ENCODE peak calls at places on chromosomes 3 and 15, in four cellular contexts. One of them, this sample, is unnamed.

GRCh38 chr3:182241777-182242556 is 530.2 kb downstream of the SOX2 start:
- DNase-seq in brain microvascular endothelial cell: no peak
- DNase-seq in GM12878: no peak
- DNase-seq in cardiac muscle cell: peak
- DNase-seq in this sample: peak

GRCh38 chr15:70203981-70204560 is 106.4 kb upstream of the TLE3 start:
- DNase-seq in cardiac muscle cell: no peak
- DNase-seq in brain microvascular endothelial cell: no peak
- DNase-seq in GM12878: no peak
- DNase-seq in this sample: no peak

GRCh38 chr3:97658670-97659285 is 105.8 kb upstream of the ARL6 start:
- DNase-seq in brain microvascular endothelial cell: no peak
- DNase-seq in cardiac muscle cell: peak
- DNase-seq in GM12878: no peak
- DNase-seq in this sample: peak

GRCh38 chr3:170090601-170090981 is 52.8 kb downstream of the GPR160 start:
- DNase-seq in GM12878: no peak
- DNase-seq in cardiac muscle cell: no peak
- DNase-seq in brain microvascular endothelial cell: no peak
- DNase-seq in this sample: no peak

GRCh38 chr3:178436773-178437172 is 99.5 kb upstream of the KCNMB2 start:
- DNase-seq in cardiac muscle cell: peak
- DNase-seq in brain microvascular endothelial cell: peak
- DNase-seq in GM12878: no peak
- DNase-seq in this sample: peak

GRCh38 chr3:53843195-53844177 is 2.7 kb downstream of the CHDH start:
- DNase-seq in brain microvascular endothelial cell: no peak
- DNase-seq in cardiac muscle cell: no peak
- DNase-seq in GM12878: peak
- DNase-seq in this sample: no peak

GRCh38 chr3:176978441-176978840 is 218.8 kb downstream of the TBL1XR1 start:
- DNase-seq in GM12878: no peak
- DNase-seq in brain microvascular endothelial cell: no peak
- DNase-seq in cardiac muscle cell: no peak
- DNase-seq in this sample: peak

GRCh38 chr3:124643453-124643852 is 86.8 kb upstream of the UMPS start:
- DNase-seq in GM12878: no peak
- DNase-seq in brain microvascular endothelial cell: no peak
- DNase-seq in cardiac muscle cell: no peak
- DNase-seq in this sample: no peak

GRCh38 chr3:100697723-100698285 is 11.5 kb upstream of the TFG start:
- DNase-seq in brain microvascular endothelial cell: no peak
- DNase-seq in GM12878: no peak
- DNase-seq in cardiac muscle cell: peak
- DNase-seq in this sample: no peak

GRCh38 chr3:147945968-147946519 is 536.9 kb downstream of the ZIC1 start:
- DNase-seq in cardiac muscle cell: peak
- DNase-seq in GM12878: peak
- DNase-seq in brain microvascular endothelial cell: peak
- DNase-seq in this sample: peak

GRCh38 chr15:77649610-77650009 is 16.9 kb upstream of the LINGO1 start:
- DNase-seq in brain microvascular endothelial cell: no peak
- DNase-seq in cardiac muscle cell: no peak
- DNase-seq in GM12878: no peak
- DNase-seq in this sample: no peak

GRCh38 chr3:174204765-174205164 is 654.4 kb upstream of the NAALADL2 start:
- DNase-seq in brain microvascular endothelial cell: no peak
- DNase-seq in GM12878: no peak
- DNase-seq in cardiac muscle cell: no peak
- DNase-seq in this sample: no peak

GRCh38 chr3:33690341-33690740 is 27.7 kb downstream of the CLASP2 start:
- DNase-seq in brain microvascular endothelial cell: no peak
- DNase-seq in GM12878: no peak
- DNase-seq in cardiac muscle cell: no peak
- DNase-seq in this sample: no peak

GRCh38 chr3:110680365-110680909 is 391.2 kb upstream of the NECTIN3 start:
- DNase-seq in brain microvascular endothelial cell: no peak
- DNase-seq in cardiac muscle cell: no peak
- DNase-seq in GM12878: no peak
- DNase-seq in this sample: no peak

GRCh38 chr3:64321747-64322146 is 96.5 kb upstream of the PRICKLE2 start:
- DNase-seq in GM12878: no peak
- DNase-seq in cardiac muscle cell: peak
- DNase-seq in brain microvascular endothelial cell: peak
- DNase-seq in this sample: peak

GRCh38 chr15:60421544-60421943 is 23.8 kb upstream of the ANXA2 start:
- DNase-seq in GM12878: no peak
- DNase-seq in cardiac muscle cell: no peak
- DNase-seq in brain microvascular endothelial cell: peak
- DNase-seq in this sample: peak

GRCh38 chr15:63611217-63611616 is 14.0 kb downstream of the FBXL22 start:
- DNase-seq in brain microvascular endothelial cell: no peak
- DNase-seq in cardiac muscle cell: no peak
- DNase-seq in GM12878: no peak
- DNase-seq in this sample: no peak

GRCh38 chr3:182484682-182485081 is 308.6 kb upstream of the ATP11B start:
- DNase-seq in GM12878: no peak
- DNase-seq in brain microvascular endothelial cell: no peak
- DNase-seq in cardiac muscle cell: no peak
- DNase-seq in this sample: no peak

GRCh38 chr3:43505351-43505750 is 116.5 kb downstream of the ANO10 start:
- DNase-seq in cardiac muscle cell: no peak
- DNase-seq in GM12878: no peak
- DNase-seq in brain microvascular endothelial cell: no peak
- DNase-seq in this sample: peak

GRCh38 chr15:40481671-40482070 is 10.9 kb downstream of the CHST14 start:
- DNase-seq in GM12878: no peak
- DNase-seq in brain microvascular endothelial cell: no peak
- DNase-seq in cardiac muscle cell: no peak
- DNase-seq in this sample: no peak

GRCh38 chr3:25603703-25604102 is 61.0 kb downstream of the TOP2B start:
- DNase-seq in brain microvascular endothelial cell: peak
- DNase-seq in cardiac muscle cell: peak
- DNase-seq in GM12878: no peak
- DNase-seq in this sample: no peak

GRCh38 chr3:136120373-136121348 is 75.5 kb downstream of the MSL2 start:
- DNase-seq in GM12878: no peak
- DNase-seq in brain microvascular endothelial cell: no peak
- DNase-seq in cardiac muscle cell: no peak
- DNase-seq in this sample: no peak

GRCh38 chr15:81852826-81853225 is 193.0 kb downstream of the MEX3B start:
- DNase-seq in GM12878: no peak
- DNase-seq in brain microvascular endothelial cell: no peak
- DNase-seq in cardiac muscle cell: no peak
- DNase-seq in this sample: no peak

GRCh38 chr3:156271508-156271907 is 151.1 kb downstream of the KCNAB1 start:
- DNase-seq in GM12878: no peak
- DNase-seq in cardiac muscle cell: no peak
- DNase-seq in brain microvascular endothelial cell: no peak
- DNase-seq in this sample: no peak

GRCh38 chr15:73333001-73333400 is 35.8 kb downstream of the HCN4 start:
- DNase-seq in brain microvascular endothelial cell: no peak
- DNase-seq in cardiac muscle cell: no peak
- DNase-seq in GM12878: no peak
- DNase-seq in this sample: no peak

GRCh38 chr15:99170476-99171065 is 65.7 kb downstream of the SYNM start:
- DNase-seq in brain microvascular endothelial cell: no peak
- DNase-seq in GM12878: no peak
- DNase-seq in cardiac muscle cell: no peak
- DNase-seq in this sample: no peak

GRCh38 chr3:141076026-141076797 is 25.1 kb downstream of the SPSB4 start:
- DNase-seq in brain microvascular endothelial cell: no peak
- DNase-seq in cardiac muscle cell: peak
- DNase-seq in GM12878: no peak
- DNase-seq in this sample: no peak
- H3K4me3 ChIP-seq in brain microvascular endothelial cell: no peak
- H3K4me3 ChIP-seq in cardiac muscle cell: no peak
- H3K4me3 ChIP-seq in GM12878: no peak
- H3K4me3 ChIP-seq in this sample: no peak

GRCh38 chr15:65927545-65927944 is 58.3 kb downstream of the RAB11A start:
- DNase-seq in GM12878: no peak
- DNase-seq in brain microvascular endothelial cell: no peak
- DNase-seq in cardiac muscle cell: no peak
- DNase-seq in this sample: peak
- TF ChIP-seq CTCF in GM12878: no peak
- TF ChIP-seq CTCF in brain microvascular endothelial cell: peak
- TF ChIP-seq CTCF in cardiac muscle cell: peak
- TF ChIP-seq CTCF in this sample: peak

GRCh38 chr15:64892850-64893403 is 18.8 kb upstream of the ANKDD1A start:
- DNase-seq in brain microvascular endothelial cell: no peak
- DNase-seq in GM12878: peak
- DNase-seq in cardiac muscle cell: no peak
- DNase-seq in this sample: no peak
- H3K4me3 ChIP-seq in brain microvascular endothelial cell: no peak
- H3K4me3 ChIP-seq in GM12878: peak
- H3K4me3 ChIP-seq in cardiac muscle cell: no peak
- H3K4me3 ChIP-seq in this sample: no peak

DNA sequence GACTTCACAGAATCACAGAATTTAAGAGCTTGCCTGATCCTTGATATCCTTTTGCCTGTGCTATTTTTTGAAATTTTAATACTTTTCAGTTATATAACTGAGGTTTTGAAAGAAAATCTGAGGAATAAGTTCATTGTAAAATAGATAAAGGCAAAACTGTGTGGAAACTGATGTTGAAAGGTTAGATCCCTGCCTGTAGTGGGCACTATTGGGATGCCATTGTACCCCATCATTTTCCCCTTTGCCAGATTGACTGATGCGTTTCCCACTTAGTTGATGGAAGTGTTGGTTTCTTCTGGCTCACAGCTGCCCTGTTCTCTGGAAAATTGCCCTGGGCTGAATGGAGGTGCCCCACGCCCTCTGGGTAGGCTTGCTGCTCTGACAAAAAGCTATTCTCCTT is 387.9 kb downstream of the RBMS3 start:
- DNase-seq in brain microvascular endothelial cell: no peak
- DNase-seq in cardiac muscle cell: no peak
- DNase-seq in GM12878: no peak
- DNase-seq in this sample: no peak
- TF ChIP-seq CTCF in brain microvascular endothelial cell: peak
- TF ChIP-seq CTCF in cardiac muscle cell: no peak
- TF ChIP-seq CTCF in GM12878: peak
- TF ChIP-seq CTCF in this sample: no peak